ENCODE peak calls at places on chromosomes 5 and 9, in eight cellular contexts. One of them, this sample, is unnamed.

GRCh38 chr5:17070646-17071045 is 134.6 kb upstream of the MYO10 start:
- DNase-seq in suprapubic skin: no peak
- DNase-seq in SK-N-SH: no peak
- DNase-seq in GM23338: no peak
- DNase-seq in prostate gland: no peak
- DNase-seq in vagina: no peak
- DNase-seq in HL-60: no peak
- DNase-seq in breast epithelium: no peak
- DNase-seq in this sample: no peak

GRCh38 chr9:77183581-77183980 is 6.2 kb downstream of the VPS13A start:
- DNase-seq in prostate gland: no peak
- DNase-seq in breast epithelium: no peak
- DNase-seq in SK-N-SH: no peak
- DNase-seq in suprapubic skin: no peak
- DNase-seq in GM23338: no peak
- DNase-seq in vagina: no peak
- DNase-seq in HL-60: no peak
- DNase-seq in this sample: no peak

GRCh38 chr5:158759276-158759675 is 340.4 kb downstream of the EBF1 start:
- DNase-seq in breast epithelium: no peak
- DNase-seq in vagina: no peak
- DNase-seq in suprapubic skin: no peak
- DNase-seq in HL-60: no peak
- DNase-seq in GM23338: no peak
- DNase-seq in prostate gland: no peak
- DNase-seq in SK-N-SH: no peak
- DNase-seq in this sample: no peak

GRCh38 chr5:80492741-80493140 is 4.8 kb downstream of the FAM151B start:
- DNase-seq in SK-N-SH: no peak
- DNase-seq in suprapubic skin: no peak
- DNase-seq in HL-60: no peak
- DNase-seq in vagina: no peak
- DNase-seq in GM23338: no peak
- DNase-seq in breast epithelium: no peak
- DNase-seq in prostate gland: no peak
- DNase-seq in this sample: no peak

GRCh38 chr9:125993423-125993935 is 246.3 kb downstream of the PBX3 start:
- DNase-seq in suprapubic skin: no peak
- DNase-seq in SK-N-SH: peak; percentile 10
- DNase-seq in breast epithelium: no peak
- DNase-seq in prostate gland: no peak
- DNase-seq in GM23338: no peak
- DNase-seq in vagina: no peak
- DNase-seq in HL-60: no peak
- DNase-seq in this sample: no peak

GRCh38 chr5:178319541-178320041 is 87.0 kb upstream of the PHYKPL start:
- DNase-seq in vagina: no peak
- DNase-seq in HL-60: no peak
- DNase-seq in SK-N-SH: no peak
- DNase-seq in suprapubic skin: no peak
- DNase-seq in prostate gland: no peak
- DNase-seq in GM23338: peak; percentile 48
- DNase-seq in breast epithelium: no peak
- DNase-seq in this sample: no peak

GRCh38 chr5:95406426-95407093 is 15.4 kb downstream of the FAM81B start:
- DNase-seq in prostate gland: no peak
- DNase-seq in SK-N-SH: no peak
- DNase-seq in breast epithelium: no peak
- DNase-seq in vagina: no peak
- DNase-seq in HL-60: no peak
- DNase-seq in GM23338: no peak
- DNase-seq in suprapubic skin: no peak
- DNase-seq in this sample: no peak

GRCh38 chr9:107397076-107398049 is 92.2 kb downstream of the KLF4 start:
- DNase-seq in GM23338: no peak
- DNase-seq in prostate gland: peak; percentile 16
- DNase-seq in vagina: no peak
- DNase-seq in suprapubic skin: no peak
- DNase-seq in HL-60: no peak
- DNase-seq in breast epithelium: no peak
- DNase-seq in SK-N-SH: no peak
- DNase-seq in this sample: no peak

GRCh38 chr9:120438111-120438510 is 141.9 kb downstream of the CDK5RAP2 start:
- DNase-seq in suprapubic skin: no peak
- DNase-seq in GM23338: no peak
- DNase-seq in HL-60: peak; percentile 49
- DNase-seq in vagina: no peak
- DNase-seq in SK-N-SH: no peak
- DNase-seq in prostate gland: no peak
- DNase-seq in breast epithelium: no peak
- DNase-seq in this sample: no peak

GRCh38 chr9:115944166-115944948 is 209.2 kb upstream of the PAPPA start:
- DNase-seq in SK-N-SH: no peak
- DNase-seq in suprapubic skin: peak; percentile 86
- DNase-seq in breast epithelium: peak; percentile 90
- DNase-seq in prostate gland: peak; percentile 7
- DNase-seq in GM23338: no peak
- DNase-seq in HL-60: no peak
- DNase-seq in vagina: peak; percentile 98
- DNase-seq in this sample: no peak

GRCh38 chr9:89477811-89478583 is 19.9 kb downstream of the SEMA4D start:
- DNase-seq in vagina: no peak
- DNase-seq in breast epithelium: no peak
- DNase-seq in SK-N-SH: no peak
- DNase-seq in prostate gland: peak; percentile 49
- DNase-seq in suprapubic skin: peak; percentile 56
- DNase-seq in HL-60: peak; percentile 66
- DNase-seq in GM23338: no peak
- DNase-seq in this sample: no peak

GRCh38 chr9:86734762-86735161 is 212.5 kb downstream of the GAS1 start:
- DNase-seq in breast epithelium: no peak
- DNase-seq in SK-N-SH: no peak
- DNase-seq in HL-60: no peak
- DNase-seq in GM23338: no peak
- DNase-seq in vagina: no peak
- DNase-seq in prostate gland: no peak
- DNase-seq in suprapubic skin: no peak
- DNase-seq in this sample: no peak

GRCh38 chr5:135236187-135236835 is 162.7 kb downstream of the MACROH2A1 start:
- DNase-seq in GM23338: no peak
- DNase-seq in prostate gland: no peak
- DNase-seq in SK-N-SH: no peak
- DNase-seq in vagina: peak; percentile 78
- DNase-seq in HL-60: no peak
- DNase-seq in suprapubic skin: peak; percentile 35
- DNase-seq in breast epithelium: no peak
- DNase-seq in this sample: no peak

GRCh38 chr5:137695651-137696428 is 40.0 kb downstream of the KLHL3 start:
- DNase-seq in GM23338: peak; percentile 47
- DNase-seq in HL-60: peak; percentile 1
- DNase-seq in SK-N-SH: no peak
- DNase-seq in prostate gland: no peak
- DNase-seq in vagina: peak; percentile 54
- DNase-seq in suprapubic skin: no peak
- DNase-seq in breast epithelium: no peak
- DNase-seq in this sample: no peak

GRCh38 chr5:88889165-88890069 is 6.4 kb upstream of the MEF2C start:
- DNase-seq in prostate gland: no peak
- DNase-seq in vagina: no peak
- DNase-seq in breast epithelium: peak; percentile 59
- DNase-seq in HL-60: no peak
- DNase-seq in suprapubic skin: peak; percentile 79
- DNase-seq in SK-N-SH: peak; percentile 70
- DNase-seq in GM23338: peak; percentile 58
- DNase-seq in this sample: peak; percentile 27
- TF ChIP-seq POLR2AphosphoS5 in prostate gland: no peak
- TF ChIP-seq POLR2AphosphoS5 in vagina: no peak
- TF ChIP-seq POLR2AphosphoS5 in breast epithelium: no peak
- TF ChIP-seq POLR2AphosphoS5 in HL-60: no peak
- TF ChIP-seq POLR2AphosphoS5 in suprapubic skin: no peak
- TF ChIP-seq POLR2AphosphoS5 in SK-N-SH: no peak
- TF ChIP-seq POLR2AphosphoS5 in GM23338: peak; percentile 18
- TF ChIP-seq POLR2AphosphoS5 in this sample: peak; percentile 58

DNA sequence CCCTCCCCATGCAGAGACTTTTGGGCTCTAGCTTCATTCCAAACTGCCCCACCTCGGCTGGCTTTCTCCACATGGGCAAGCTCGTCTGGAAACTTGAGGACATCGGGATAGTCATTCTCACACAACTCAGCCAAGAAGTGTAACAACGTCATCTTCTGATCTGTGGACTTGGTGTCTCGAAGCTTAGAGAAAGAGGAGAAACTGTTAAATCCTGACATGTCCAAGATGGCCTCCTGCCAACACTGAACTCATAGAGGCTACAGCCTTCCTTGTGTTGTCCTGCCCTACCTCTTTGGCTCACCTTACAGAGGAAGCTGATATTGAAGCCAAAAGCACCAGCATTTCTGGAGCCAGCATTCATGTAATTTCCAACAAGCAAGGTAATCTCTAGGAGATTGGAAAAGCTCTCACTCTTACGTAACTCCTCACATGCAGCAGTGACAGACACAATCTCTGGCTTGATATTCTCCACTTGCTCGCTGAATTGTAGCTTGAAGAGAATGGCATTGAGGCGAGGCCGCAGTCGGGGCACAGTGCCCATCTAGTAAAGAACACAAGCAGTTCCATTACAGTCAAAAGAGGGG is 39.6 kb downstream of the PCDHGC5 start:
- DNase-seq in suprapubic skin: no peak
- DNase-seq in vagina: no peak
- DNase-seq in breast epithelium: no peak
- DNase-seq in HL-60: no peak
- DNase-seq in SK-N-SH: no peak
- DNase-seq in prostate gland: peak; percentile 29
- DNase-seq in GM23338: no peak
- DNase-seq in this sample: no peak
- TF ChIP-seq POLR2AphosphoS5 in suprapubic skin: no peak
- TF ChIP-seq POLR2AphosphoS5 in vagina: peak; percentile 37
- TF ChIP-seq POLR2AphosphoS5 in breast epithelium: no peak
- TF ChIP-seq POLR2AphosphoS5 in HL-60: no peak
- TF ChIP-seq POLR2AphosphoS5 in SK-N-SH: no peak
- TF ChIP-seq POLR2AphosphoS5 in prostate gland: peak; percentile 28
- TF ChIP-seq POLR2AphosphoS5 in GM23338: no peak
- TF ChIP-seq POLR2AphosphoS5 in this sample: no peak

GRCh38 chr5:181236471-181236870 is 7.2 kb downstream of the RACK1 start:
- DNase-seq in SK-N-SH: no peak
- DNase-seq in GM23338: no peak
- DNase-seq in vagina: no peak
- DNase-seq in prostate gland: no peak
- DNase-seq in breast epithelium: no peak
- DNase-seq in HL-60: no peak
- DNase-seq in suprapubic skin: no peak
- DNase-seq in this sample: no peak
- TF ChIP-seq POLR2AphosphoS5 in SK-N-SH: no peak
- TF ChIP-seq POLR2AphosphoS5 in GM23338: no peak
- TF ChIP-seq POLR2AphosphoS5 in vagina: no peak
- TF ChIP-seq POLR2AphosphoS5 in prostate gland: no peak
- TF ChIP-seq POLR2AphosphoS5 in breast epithelium: no peak
- TF ChIP-seq POLR2AphosphoS5 in HL-60: no peak
- TF ChIP-seq POLR2AphosphoS5 in suprapubic skin: no peak
- TF ChIP-seq POLR2AphosphoS5 in this sample: no peak

GRCh38 chr9:21029661-21030060 is 1.8 kb downstream of the HACD4 start:
- DNase-seq in SK-N-SH: no peak
- DNase-seq in vagina: no peak
- DNase-seq in prostate gland: no peak
- DNase-seq in breast epithelium: no peak
- DNase-seq in GM23338: no peak
- DNase-seq in suprapubic skin: no peak
- DNase-seq in HL-60: no peak
- DNase-seq in this sample: no peak

GRCh38 chr9:21028476-21028875 is 3.0 kb downstream of the HACD4 start:
- DNase-seq in GM23338: no peak
- DNase-seq in vagina: no peak
- DNase-seq in breast epithelium: no peak
- DNase-seq in SK-N-SH: no peak
- DNase-seq in suprapubic skin: no peak
- DNase-seq in prostate gland: no peak
- DNase-seq in HL-60: no peak
- DNase-seq in this sample: no peak

GRCh38 chr9:21030389-21031035 is 928 bp downstream of the HACD4 start:
- DNase-seq in HL-60: peak; percentile 30
- DNase-seq in prostate gland: no peak
- DNase-seq in SK-N-SH: no peak
- DNase-seq in GM23338: peak; percentile 39
- DNase-seq in suprapubic skin: no peak
- DNase-seq in vagina: no peak
- DNase-seq in breast epithelium: no peak
- DNase-seq in this sample: peak; percentile 23

GRCh38 chr9:21031818-21032203 is 371 bp upstream of the HACD4 start:
- DNase-seq in breast epithelium: no peak
- DNase-seq in prostate gland: no peak
- DNase-seq in HL-60: no peak
- DNase-seq in SK-N-SH: no peak
- DNase-seq in GM23338: no peak
- DNase-seq in vagina: no peak
- DNase-seq in suprapubic skin: no peak
- DNase-seq in this sample: no peak

GRCh38 chr9:21031091-21031817 is at the start of gene HACD4:
- DNase-seq in GM23338: peak; percentile 82
- DNase-seq in prostate gland: peak; percentile 31
- DNase-seq in vagina: no peak
- DNase-seq in HL-60: peak; percentile 45
- DNase-seq in suprapubic skin: peak; percentile 81
- DNase-seq in SK-N-SH: peak; percentile 68
- DNase-seq in breast epithelium: peak; percentile 31
- DNase-seq in this sample: peak; percentile 58
- TF ChIP-seq POLR2AphosphoS5 in GM23338: no peak
- TF ChIP-seq POLR2AphosphoS5 in prostate gland: no peak
- TF ChIP-seq POLR2AphosphoS5 in vagina: no peak
- TF ChIP-seq POLR2AphosphoS5 in HL-60: no peak
- TF ChIP-seq POLR2AphosphoS5 in suprapubic skin: no peak
- TF ChIP-seq POLR2AphosphoS5 in SK-N-SH: no peak
- TF ChIP-seq POLR2AphosphoS5 in breast epithelium: no peak
- TF ChIP-seq POLR2AphosphoS5 in this sample: no peak

GRCh38 chr9:22215492-22215891 is 206.4 kb upstream of the CDKN2B start:
- DNase-seq in HL-60: no peak
- DNase-seq in breast epithelium: no peak
- DNase-seq in SK-N-SH: no peak
- DNase-seq in GM23338: no peak
- DNase-seq in vagina: no peak
- DNase-seq in suprapubic skin: no peak
- DNase-seq in prostate gland: no peak
- DNase-seq in this sample: no peak
- TF ChIP-seq POLR2AphosphoS5 in HL-60: no peak
- TF ChIP-seq POLR2AphosphoS5 in breast epithelium: no peak
- TF ChIP-seq POLR2AphosphoS5 in SK-N-SH: no peak
- TF ChIP-seq POLR2AphosphoS5 in GM23338: no peak
- TF ChIP-seq POLR2AphosphoS5 in vagina: no peak
- TF ChIP-seq POLR2AphosphoS5 in suprapubic skin: no peak
- TF ChIP-seq POLR2AphosphoS5 in prostate gland: no peak
- TF ChIP-seq POLR2AphosphoS5 in this sample: no peak

This sample was measured in GM12892.